ENCODE peak calls at places on chromosomes 3 and 15, in seven cellular contexts. C, B, I, G, V, N and A are unnamed samples.

GRCh38 chr3:127389913-127390312 is 102.1 kb upstream of the PRR20G start:
- DNase-seq in B (no peak), I (no peak), C (no peak), V (no peak), N (no peak), G (no peak), A (no peak)

GRCh38 chr3:9422712-9423424 is 25.5 kb downstream of the SETD5 start:
- DNase-seq in I (peak; percentile 46), C (no peak), B (peak; percentile 38), V (peak; percentile 94), N (peak; percentile 97), G (peak; percentile 50), A (peak; percentile 93)

GRCh38 chr15:68201153-68201878 is 3.8 kb downstream of the CALML4 start:
- DNase-seq in I (no peak), B (no peak), V (no peak), G (no peak), C (no peak), N (no peak), A (no peak)

GRCh38 chr3:78794431-78794830 is 973.4 kb downstream of the ROBO1 start:
- DNase-seq in I (no peak), G (no peak), C (no peak), N (no peak), B (no peak), V (no peak), A (no peak)

GRCh38 chr3:24615177-24615576 is 120.5 kb upstream of the THRB start:
- DNase-seq in V (no peak), B (no peak), G (no peak), N (no peak), C (no peak), I (no peak), A (no peak)

GRCh38 chr15:68377766-68378165 is 54.2 kb downstream of the ITGA11 start:
- DNase-seq in V (peak; percentile 30), G (no peak), N (no peak), I (no peak), C (no peak), B (no peak), A (peak; percentile 6)

GRCh38 chr3:48881006-48881405 is 17.7 kb downstream of the SLC25A20 start:
- DNase-seq in G (no peak), C (no peak), N (no peak), I (no peak), V (no peak), B (no peak), A (no peak)

GRCh38 chr3:101518421-101518871 is 5.4 kb upstream of the SENP7 start:
- DNase-seq in B (peak; percentile 30), C (peak; percentile 24), N (no peak), G (no peak), I (no peak), V (no peak), A (no peak)

GRCh38 chr15:78565951-78566774 is 843 bp downstream of the CHRNA5 start:
- DNase-seq in V (no peak), C (no peak), I (no peak), B (peak; percentile 5), G (no peak), N (no peak), A (no peak)

GRCh38 chr3:43923101-43923979 is 232.6 kb downstream of the ABHD5 start:
- DNase-seq in N (no peak), I (no peak), B (no peak), V (no peak), G (no peak), C (no peak), A (no peak)